ENCODE peak calls at places on chromosomes 2 and 18, in six cellular contexts. One of them, this sample, is unnamed.

GRCh38 chr2:152716805-152717241 is 438 bp downstream of the PRPF40A start:
- DNase-seq in activated CD4-positive, alpha-beta memory T cell treated with anti-CD3 and anti-CD28 coated beads, Interleukin-2, amount 10 ng/mL, durations not matched to agents 7 days and 5 days: peak
- DNase-seq in T-helper 2 cell: peak
- DNase-seq in BE2C: peak
- DNase-seq in osteocyte: no peak
- DNase-seq in AG09319: no peak
- DNase-seq in this sample: no peak

GRCh38 chr2:239319261-239319661 is 81.6 kb downstream of the HDAC4 start:
- DNase-seq in activated CD4-positive, alpha-beta memory T cell treated with anti-CD3 and anti-CD28 coated beads, Interleukin-2, amount 10 ng/mL, durations not matched to agents 7 days and 5 days: peak
- DNase-seq in T-helper 2 cell: no peak
- DNase-seq in BE2C: no peak
- DNase-seq in osteocyte: no peak
- DNase-seq in AG09319: no peak
- DNase-seq in this sample: no peak

GRCh38 chr2:239444626-239445625 is 44.1 kb upstream of the HDAC4 start:
- DNase-seq in activated CD4-positive, alpha-beta memory T cell treated with anti-CD3 and anti-CD28 coated beads, Interleukin-2, amount 10 ng/mL, durations not matched to agents 7 days and 5 days: no peak
- DNase-seq in T-helper 2 cell: no peak
- DNase-seq in BE2C: no peak
- DNase-seq in osteocyte: peak
- DNase-seq in AG09319: peak
- DNase-seq in this sample: peak

GRCh38 chr18:74496508-74497307 is 545 bp downstream of the CNDP2 start:
- DNase-seq in activated CD4-positive, alpha-beta memory T cell treated with anti-CD3 and anti-CD28 coated beads, Interleukin-2, amount 10 ng/mL, durations not matched to agents 7 days and 5 days: peak
- DNase-seq in T-helper 2 cell: no peak
- DNase-seq in BE2C: peak
- DNase-seq in osteocyte: no peak
- DNase-seq in AG09319: no peak
- DNase-seq in this sample: peak

GRCh38 chr18:59724116-59724515 is 26.9 kb upstream of the CCBE1 start:
- DNase-seq in activated CD4-positive, alpha-beta memory T cell treated with anti-CD3 and anti-CD28 coated beads, Interleukin-2, amount 10 ng/mL, durations not matched to agents 7 days and 5 days: no peak
- DNase-seq in T-helper 2 cell: no peak
- DNase-seq in BE2C: no peak
- DNase-seq in osteocyte: peak
- DNase-seq in AG09319: no peak
- DNase-seq in this sample: no peak

GRCh38 chr2:96985181-96985580 is 1.2 kb downstream of the FAM178B start:
- DNase-seq in activated CD4-positive, alpha-beta memory T cell treated with anti-CD3 and anti-CD28 coated beads, Interleukin-2, amount 10 ng/mL, durations not matched to agents 7 days and 5 days: no peak
- DNase-seq in T-helper 2 cell: no peak
- DNase-seq in BE2C: no peak
- DNase-seq in osteocyte: no peak
- DNase-seq in AG09319: no peak
- DNase-seq in this sample: no peak

GRCh38 chr18:9530226-9531009 is 55.1 kb downstream of the RALBP1 start:
- DNase-seq in activated CD4-positive, alpha-beta memory T cell treated with anti-CD3 and anti-CD28 coated beads, Interleukin-2, amount 10 ng/mL, durations not matched to agents 7 days and 5 days: no peak
- DNase-seq in T-helper 2 cell: no peak
- DNase-seq in BE2C: no peak
- DNase-seq in osteocyte: no peak
- DNase-seq in AG09319: no peak
- DNase-seq in this sample: no peak

GRCh38 chr2:40281021-40281940 is 170.6 kb downstream of the SLC8A1 start:
- DNase-seq in activated CD4-positive, alpha-beta memory T cell treated with anti-CD3 and anti-CD28 coated beads, Interleukin-2, amount 10 ng/mL, durations not matched to agents 7 days and 5 days: no peak
- DNase-seq in T-helper 2 cell: no peak
- DNase-seq in BE2C: no peak
- DNase-seq in osteocyte: no peak
- DNase-seq in AG09319: peak
- DNase-seq in this sample: peak

GRCh38 chr18:45359275-45360009 is 255.8 kb upstream of the SLC14A2 start:
- DNase-seq in activated CD4-positive, alpha-beta memory T cell treated with anti-CD3 and anti-CD28 coated beads, Interleukin-2, amount 10 ng/mL, durations not matched to agents 7 days and 5 days: no peak
- DNase-seq in T-helper 2 cell: no peak
- DNase-seq in BE2C: peak
- DNase-seq in osteocyte: no peak
- DNase-seq in AG09319: no peak
- DNase-seq in this sample: no peak

GRCh38 chr18:46447792-46448191 is 209.2 kb downstream of the LOXHD1 start:
- DNase-seq in activated CD4-positive, alpha-beta memory T cell treated with anti-CD3 and anti-CD28 coated beads, Interleukin-2, amount 10 ng/mL, durations not matched to agents 7 days and 5 days: no peak
- DNase-seq in T-helper 2 cell: no peak
- DNase-seq in BE2C: no peak
- DNase-seq in osteocyte: no peak
- DNase-seq in AG09319: no peak
- DNase-seq in this sample: no peak

GRCh38 chr2:173037245-173038106 is 38.2 kb upstream of the MAP3K20 start:
- DNase-seq in activated CD4-positive, alpha-beta memory T cell treated with anti-CD3 and anti-CD28 coated beads, Interleukin-2, amount 10 ng/mL, durations not matched to agents 7 days and 5 days: no peak
- DNase-seq in T-helper 2 cell: no peak
- DNase-seq in BE2C: no peak
- DNase-seq in osteocyte: no peak
- DNase-seq in AG09319: no peak
- DNase-seq in this sample: no peak

GRCh38 chr2:159518321-159519005 is 97.9 kb downstream of the BAZ2B start:
- DNase-seq in activated CD4-positive, alpha-beta memory T cell treated with anti-CD3 and anti-CD28 coated beads, Interleukin-2, amount 10 ng/mL, durations not matched to agents 7 days and 5 days: no peak
- DNase-seq in T-helper 2 cell: no peak
- DNase-seq in BE2C: no peak
- DNase-seq in osteocyte: no peak
- DNase-seq in AG09319: no peak
- DNase-seq in this sample: no peak

GRCh38 chr2:96772903-96773675 is 12.4 kb downstream of the CNNM4 start:
- DNase-seq in activated CD4-positive, alpha-beta memory T cell treated with anti-CD3 and anti-CD28 coated beads, Interleukin-2, amount 10 ng/mL, durations not matched to agents 7 days and 5 days: no peak
- DNase-seq in T-helper 2 cell: no peak
- DNase-seq in BE2C: no peak
- DNase-seq in osteocyte: no peak
- DNase-seq in AG09319: no peak
- DNase-seq in this sample: no peak